ENCODE peak calls at places on chromosome 19, in seven cellular contexts. N is activated CD4-positive, alpha-beta T cell treated with anti-CD3 and anti-CD28 coated beads, Interleukin-2, amount 50 U/mL, for 1 hour; R is A172; F is body of pancreas; O is activated naive CD4-positive, alpha-beta T cell treated with anti-CD3 and anti-CD28 coated beads, Interleukin-2, amount 50 U/mL, for 16 hours; L is dorsolateral prefrontal cortex; T is NCI-H1417. M is an unnamed sample.

GRCh38 chr19:41131186-41131585 is 17.0 kb downstream of the CYP2F1 start:
- DNase-seq in O (no peak), T (no peak), R (no peak), L (no peak), N (no peak), F (no peak), M (no peak)

GRCh38 chr19:13823256-13823655 is 28.0 kb downstream of the ZSWIM4 start:
- DNase-seq in T (no peak), R (no peak), N (no peak), F (no peak), L (no peak), O (no peak), M (no peak)

GRCh38 chr19:56098731-56099577 is 22.1 kb downstream of the ZNF787 start:
- DNase-seq in R (no peak), L (no peak), O (no peak), N (no peak), F (no peak), T (no peak), M (no peak)

GRCh38 chr19:4504874-4505569 is 13.3 kb downstream of the PLIN4 start:
- DNase-seq in F (no peak), N (no peak), O (no peak), R (no peak), L (no peak), T (no peak), M (no peak)

GRCh38 chr19:15456871-15457700 is 7.3 kb downstream of the RASAL3 start:
- DNase-seq in O (no peak), R (no peak), N (no peak), F (peak), T (peak), L (no peak), M (peak)

GRCh38 chr19:9065457-9066014 is 21.3 kb upstream of the OR1M1 start:
- DNase-seq in N (no peak), R (no peak), O (no peak), L (no peak), T (no peak), F (no peak), M (no peak)

GRCh38 chr19:13119654-13120053 is 1.6 kb downstream of the NACC1 start:
- DNase-seq in T (no peak), O (no peak), N (no peak), F (no peak), R (no peak), L (no peak), M (no peak)

GRCh38 chr19:2311093-2311492 is 3.1 kb upstream of the LINGO3 start:
- DNase-seq in N (no peak), T (no peak), R (no peak), F (no peak), L (no peak), O (no peak), M (no peak)

GRCh38 chr19:41688687-41689086 is 617 bp upstream of the CEACAM7 start:
- DNase-seq in L (no peak), F (no peak), T (no peak), R (no peak), O (no peak), N (no peak), M (no peak)

GRCh38 chr19:1018393-1018792 is 2.5 kb downstream of the TMEM259 start:
- DNase-seq in O (no peak), R (no peak), T (no peak), F (no peak), L (no peak), N (no peak), M (no peak)

GRCh38 chr19:7933411-7933810 is 7.5 kb upstream of the CTXN1 start:
- DNase-seq in L (no peak), O (no peak), N (no peak), R (no peak), F (no peak), T (no peak), M (no peak)

GRCh38 chr19:39307822-39308530 is 11.8 kb downstream of the IFNL1 start:
- DNase-seq in O (no peak), R (no peak), F (no peak), L (no peak), T (no peak), N (no peak), M (no peak)

GRCh38 chr19:48539503-48540096 is 12.4 kb upstream of the SULT2B1 start:
- DNase-seq in T (peak), F (peak), L (no peak), O (no peak), R (peak), N (no peak), M (peak)

GRCh38 chr19:6826281-6826920 is 53.9 kb downstream of the VAV1 start:
- DNase-seq in L (no peak), F (no peak), O (no peak), R (no peak), N (no peak), T (no peak), M (no peak)

GRCh38 chr19:13428352-13428751 is 77.9 kb downstream of the CACNA1A start:
- DNase-seq in R (peak), F (peak), N (peak), O (no peak), T (peak), L (no peak), M (no peak)

GRCh38 chr19:8233370-8233769 is 24.2 kb downstream of the CERS4 start:
- DNase-seq in O (no peak), T (no peak), F (no peak), L (no peak), N (no peak), R (peak), M (peak)

GRCh38 chr19:5335101-5335500 is 5.5 kb downstream of the PTPRS start:
- DNase-seq in R (no peak), L (no peak), F (no peak), T (no peak), N (no peak), O (no peak), M (no peak)

M was measured in DMS79 treated with DMSO at 0.1 percent for 48 hours.